ENCODE peak calls at places on chromosome 6, in four cellular contexts. P, D, Y and W are unnamed samples.

GRCh38 chr6:92201618-92202017 is 1217.7 kb downstream of the EPHA7 start:
- DNase-seq in Y (no peak), D (no peak), P (no peak), W (no peak)

GRCh38 chr6:3592371-3592941 is 135.6 kb upstream of the SLC22A23 start:
- DNase-seq in D (peak; percentile 78), P (no peak), Y (no peak), W (no peak)

GRCh38 chr6:120553353-120553752 is 780.9 kb downstream of the TBC1D32 start:
- DNase-seq in P (no peak), D (no peak), Y (no peak), W (no peak)

GRCh38 chr6:15628499-15629131 is 34.2 kb downstream of the DTNBP1 start:
- DNase-seq in P (no peak), Y (no peak), D (no peak), W (no peak)

GRCh38 chr6:89148016-89148750 is 2.3 kb downstream of the PM20D2 start:
- DNase-seq in P (no peak), Y (no peak), D (no peak), W (no peak)

GRCh38 chr6:56570434-56571359 is 72.0 kb downstream of the DST start:
- DNase-seq in D (peak; percentile 20), P (no peak), Y (peak; percentile 47), W (no peak)

GRCh38 chr6:129575378-129576118 is 134.4 kb downstream of the ARHGAP18 start:
- DNase-seq in D (peak; percentile 4), Y (peak; percentile 10), P (no peak), W (peak; percentile 14)

GRCh38 chr6:132520953-132521352 is 8.0 kb upstream of the STX7 start:
- DNase-seq in D (no peak), P (no peak), Y (no peak), W (no peak)

GRCh38 chr6:119791746-119792145 is 442.2 kb upstream of the MAN1A1 start:
- DNase-seq in P (no peak), Y (no peak), D (no peak), W (no peak)

GRCh38 chr6:134908906-134909516 is 40.9 kb downstream of the ALDH8A1 start:
- DNase-seq in Y (no peak), P (peak; percentile 49), D (peak; percentile 58), W (no peak)

GRCh38 chr6:103273048-103273447 is 1586.7 kb downstream of the HACE1 start:
- DNase-seq in P (no peak), D (no peak), Y (peak; percentile 17), W (no peak)

GRCh38 chr6:137087902-137088301 is 43.1 kb upstream of the IL20RA start:
- DNase-seq in Y (no peak), P (no peak), D (no peak), W (no peak)

GRCh38 chr6:111129003-111129402 is 41.7 kb downstream of the SLC16A10 start:
- DNase-seq in D (no peak), Y (no peak), P (no peak), W (no peak)

GRCh38 chr6:63997727-63998126 is 362.1 kb downstream of the PHF3 start:
- DNase-seq in P (no peak), D (no peak), Y (no peak), W (no peak)

GRCh38 chr6:11810854-11811643 is 32.4 kb upstream of the ADTRP start:
- DNase-seq in P (no peak), Y (no peak), D (no peak), W (no peak)

GRCh38 chr6:142322504-142323198 is 20.8 kb downstream of the ADGRG6 start:
- DNase-seq in Y (no peak), P (no peak), D (no peak), W (no peak)

GRCh38 chr6:4280721-4281120 is 145.3 kb upstream of the ECI2 start:
- DNase-seq in P (no peak), Y (no peak), D (peak; percentile 47), W (no peak)

GRCh38 chr6:25583099-25583498 is 68.9 kb upstream of the SCGN start:
- DNase-seq in P (no peak), Y (no peak), D (no peak), W (no peak)

GRCh38 chr6:150830409-150831165 is 34.9 kb upstream of the MTHFD1L start:
- DNase-seq in D (no peak), P (no peak), Y (no peak), W (no peak)

GRCh38 chr6:25478973-25479372 is 173.0 kb upstream of the SCGN start:
- DNase-seq in D (no peak), Y (no peak), P (no peak), W (no peak)

GRCh38 chr6:30441171-30441570 is 48.1 kb upstream of the HLA-E start:
- DNase-seq in Y (no peak), D (no peak), P (no peak), W (no peak)

GRCh38 chr6:36933102-36933501 is 21.4 kb upstream of the PI16 start:
- DNase-seq in D (no peak), P (no peak), Y (no peak), W (no peak)
- H3K27ac ChIP-seq in D (no peak overlapping the region), P (no peak overlapping the region), Y (no peak overlapping the region), W (no peak overlapping the region)

GRCh38 chr6:164578616-164579015 is 730.8 kb downstream of the C6orf118 start:
- DNase-seq in D (no peak), Y (no peak), P (no peak), W (no peak)

GRCh38 chr6:164581563-164581962 is 727.8 kb downstream of the C6orf118 start:
- DNase-seq in D (no peak), P (no peak), Y (no peak), W (no peak)

DNA sequence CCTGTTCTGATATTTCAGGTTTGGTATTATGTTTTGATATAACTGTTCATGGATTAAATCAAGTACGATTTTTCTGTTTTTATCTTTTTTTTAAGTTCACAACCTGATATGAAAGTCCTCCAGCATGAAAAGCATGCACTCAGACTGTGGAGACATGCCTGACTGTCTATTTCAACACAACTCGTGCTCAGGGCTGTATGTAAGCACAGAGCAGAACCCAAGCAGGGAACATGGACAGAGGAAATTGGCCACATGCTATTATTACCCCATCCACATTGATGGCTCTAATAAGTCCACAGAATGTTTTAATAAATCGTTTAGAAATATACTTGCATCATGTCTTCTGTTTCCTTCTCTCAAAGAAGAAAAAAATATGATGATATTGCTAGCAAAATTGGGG is 730.4 kb downstream of the C6orf118 start:
- DNase-seq in D (no peak), Y (no peak), P (no peak), W (no peak)
- H3K9me3 ChIP-seq in D (no peaks in the 10 kb centered on the region), Y (no peaks in the 10 kb centered on the region), P (no peaks in the 10 kb centered on the region), W (no peaks in the 10 kb centered on the region)

GRCh38 chr6:159977242-159978214 is 8.6 kb downstream of the IGF2R start:
- DNase-seq in P (no peak), Y (no peak), D (no peak), W (no peak)
- H3K4me1 ChIP-seq in P (peaks cover 41% of the 10 kb centered on the region), Y (peaks cover 45% of the 10 kb centered on the region), D (peaks cover 28% of the 10 kb centered on the region), W (peaks cover 93% of the 10 kb centered on the region)

DNA sequence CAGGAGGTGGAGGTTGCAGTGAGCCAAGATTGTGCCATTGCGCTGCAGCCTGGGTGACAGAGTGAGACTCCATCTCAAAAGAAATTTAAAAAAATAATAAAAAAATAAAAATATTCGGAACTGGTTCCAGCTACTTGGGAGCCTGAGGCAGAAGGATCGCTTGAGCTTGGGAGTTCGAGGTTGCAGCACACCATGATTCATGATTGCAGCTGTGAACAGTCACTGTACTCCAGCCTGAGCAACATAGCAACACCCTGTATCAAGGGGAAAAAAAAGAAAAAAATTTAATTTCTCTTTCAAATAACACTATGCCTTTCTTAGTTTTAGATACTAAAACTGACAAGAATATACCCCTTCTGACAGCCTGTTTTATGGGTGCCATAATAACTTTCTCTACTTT is 10.5 kb downstream of the KDM1B start:
- DNase-seq in Y (no peak), D (no peak), P (no peak), W (no peak)
- H3K27ac ChIP-seq in Y (no peak overlapping the region), D (no peak overlapping the region), P (no peak overlapping the region), W (no peak overlapping the region)

DNA sequence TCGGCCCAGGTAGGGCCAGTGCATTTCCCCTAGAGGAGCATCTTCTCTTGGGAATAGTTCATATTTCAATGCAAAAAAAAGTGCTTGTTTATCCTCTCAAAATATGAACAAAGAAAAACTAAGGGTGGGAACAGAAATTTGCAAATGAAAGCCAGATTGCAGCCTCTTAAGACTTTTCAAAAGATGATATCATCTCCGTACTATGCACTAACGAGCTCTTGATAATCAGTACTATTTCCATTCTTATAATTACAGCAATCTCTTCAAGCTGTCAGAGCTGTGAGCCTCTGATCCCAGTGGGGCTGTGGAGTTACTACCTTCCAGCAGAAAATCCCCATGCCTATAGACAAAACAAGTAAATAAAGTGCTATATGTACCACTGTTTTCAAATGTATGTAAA is 77.1 kb downstream of the SOD2 start:
- DNase-seq in D (no peak), P (no peak), Y (no peak), W (no peak)
- H3K9me3 ChIP-seq in D (no peaks in the 10 kb centered on the region), P (peaks cover 3% of the 10 kb centered on the region), Y (peaks cover 12% of the 10 kb centered on the region), W (peaks cover 14% of the 10 kb centered on the region)

GRCh38 chr6:158799051-158799792 is 19.9 kb downstream of the EZR start:
- DNase-seq in D (no peak), Y (peak; percentile 44), P (no peak), W (no peak)
- H3K4me1 ChIP-seq in D (peaks cover 96% of the 10 kb centered on the region), Y (peaks cover 97% of the 10 kb centered on the region), P (peaks cover 27% of the 10 kb centered on the region), W (peaks cover 96% of the 10 kb centered on the region)

DNA sequence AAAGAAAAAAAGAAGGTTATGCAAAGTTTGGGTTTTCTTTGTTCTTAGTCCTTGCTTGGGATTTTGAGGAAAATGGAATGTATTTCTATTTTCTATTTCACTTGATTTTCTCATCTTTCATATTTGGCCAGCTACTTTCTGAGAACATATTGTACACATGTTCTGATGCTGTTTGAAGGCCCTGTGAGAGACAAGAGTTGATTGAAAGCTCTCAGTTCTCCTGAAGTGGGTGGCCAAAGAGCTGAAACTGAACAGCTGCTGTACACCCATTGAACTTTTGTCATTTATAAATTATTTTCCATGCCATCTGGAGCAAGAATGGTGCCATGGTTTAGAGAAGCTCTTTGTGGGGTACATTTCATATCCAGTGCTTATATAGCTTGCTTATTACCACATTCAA is 298.3 kb downstream of the PRL start:
- DNase-seq in D (no peak), Y (no peak), P (no peak), W (no peak)
- H3K27ac ChIP-seq in D (no peak overlapping the region), Y (no peak overlapping the region), P (no peak overlapping the region), W (no peak overlapping the region)

GRCh38 chr6:168419569-168419968 is 21.4 kb upstream of the SMOC2 start:
- DNase-seq in Y (no peak), D (no peak), P (no peak), W (no peak)
- H3K9me3 ChIP-seq in Y (no peaks in the 10 kb centered on the region), D (no peaks in the 10 kb centered on the region), P (no peaks in the 10 kb centered on the region), W (no peaks in the 10 kb centered on the region)

DNA sequence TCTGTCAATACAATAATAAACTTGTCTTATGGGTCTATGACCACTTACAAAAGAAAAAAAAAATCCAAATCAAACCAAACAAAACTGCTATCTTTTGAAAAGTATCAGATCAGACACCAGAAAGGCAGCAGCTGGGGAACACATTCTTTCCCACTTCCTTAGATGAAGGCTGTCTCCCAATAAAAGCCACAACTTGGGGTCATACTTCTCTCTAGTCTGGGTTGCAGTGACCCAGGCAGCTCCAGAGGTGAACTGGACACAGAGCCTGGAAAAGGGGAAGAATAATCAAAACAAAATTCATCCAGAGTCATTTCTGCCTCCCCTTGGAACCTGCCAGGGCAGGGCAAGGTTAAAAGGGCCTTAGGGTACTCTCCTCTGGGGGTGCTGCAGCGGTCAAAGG is 19.1 kb downstream of the ATXN1 start:
- DNase-seq in D (no peak), P (no peak), Y (no peak), W (no peak)
- H3K4me1 ChIP-seq in D (peaks cover 7% of the 10 kb centered on the region), P (peaks cover 9% of the 10 kb centered on the region), Y (no peaks in the 10 kb centered on the region), W (peaks cover 67% of the 10 kb centered on the region)